ENCODE peak calls at places on chromosomes 5 and 9, in six cellular contexts. W, H, Y, M, K and P are unnamed samples.

GRCh38 chr9:27421567-27421966 is 102.5 kb upstream of the IFNK start:
- DNase-seq in W (no peak), H (no peak), Y (no peak), M (no peak), K (no peak), P (no peak)

GRCh38 chr9:124665391-124666058 is 105.6 kb downstream of the NR6A1 start:
- DNase-seq in W (no peak), H (no peak), Y (peak; percentile 11), M (peak; percentile 29), K (no peak), P (no peak)

GRCh38 chr5:132425009-132425937 is 55.8 kb downstream of the SLC22A5 start:
- DNase-seq in W (no peak), H (peak; percentile 59), Y (peak; percentile 10), M (no peak), K (no peak), P (no peak)

GRCh38 chr5:41071975-41072374 is 833 bp upstream of the MROH2B start:
- DNase-seq in W (no peak), H (no peak), Y (no peak), M (no peak), K (no peak), P (no peak)

GRCh38 chr9:128275198-128276007 is at the start of gene GOLGA2:
- DNase-seq in W (peak; percentile 55), H (peak; percentile 82), Y (peak; percentile 70), M (no peak), K (peak; percentile 53), P (no peak)

GRCh38 chr9:5671711-5672353 is 42.9 kb downstream of the RIC1 start:
- DNase-seq in W (no peak), H (no peak), Y (peak; percentile 19), M (no peak), K (no peak), P (no peak)

GRCh38 chr9:38145526-38146053 is 76.6 kb upstream of the SHB start:
- DNase-seq in W (no peak), H (no peak), Y (no peak), M (no peak), K (no peak), P (no peak)

GRCh38 chr5:179243333-179243732 is 101.9 kb downstream of the ADAMTS2 start:
- DNase-seq in W (no peak), H (peak; percentile 40), Y (peak; percentile 46), M (no peak), K (peak; percentile 8), P (no peak)

GRCh38 chr9:71620806-71621205 is 147.5 kb downstream of the CEMIP2 start:
- DNase-seq in W (no peak), H (no peak), Y (no peak), M (no peak), K (no peak), P (no peak)

GRCh38 chr5:180251141-180251540 is 40.7 kb downstream of the MAPK9 start:
- DNase-seq in W (no peak), H (no peak), Y (no peak), M (no peak), K (no peak), P (no peak)

GRCh38 chr5:180250329-180250728 is 41.3 kb upstream of the RASGEF1C start:
- DNase-seq in W (no peak), H (no peak), Y (no peak), M (no peak), K (no peak), P (no peak)

GRCh38 chr5:180253036-180253824 is 38.7 kb downstream of the MAPK9 start:
- DNase-seq in W (no peak), H (no peak), Y (no peak), M (peak; percentile 44), K (no peak), P (no peak)

GRCh38 chr5:180251887-180252286 is 40.0 kb downstream of the MAPK9 start:
- DNase-seq in W (no peak), H (no peak), Y (no peak), M (no peak), K (no peak), P (no peak)
- H3K9me3 ChIP-seq in W (peaks cover 74% of the 10 kb centered on the region), H (peaks cover 36% of the 10 kb centered on the region), Y (peaks cover 8% of the 10 kb centered on the region), M (peaks cover 93% of the 10 kb centered on the region), K (peaks cover 100% of the 10 kb centered on the region), P (peaks cover 69% of the 10 kb centered on the region)

DNA sequence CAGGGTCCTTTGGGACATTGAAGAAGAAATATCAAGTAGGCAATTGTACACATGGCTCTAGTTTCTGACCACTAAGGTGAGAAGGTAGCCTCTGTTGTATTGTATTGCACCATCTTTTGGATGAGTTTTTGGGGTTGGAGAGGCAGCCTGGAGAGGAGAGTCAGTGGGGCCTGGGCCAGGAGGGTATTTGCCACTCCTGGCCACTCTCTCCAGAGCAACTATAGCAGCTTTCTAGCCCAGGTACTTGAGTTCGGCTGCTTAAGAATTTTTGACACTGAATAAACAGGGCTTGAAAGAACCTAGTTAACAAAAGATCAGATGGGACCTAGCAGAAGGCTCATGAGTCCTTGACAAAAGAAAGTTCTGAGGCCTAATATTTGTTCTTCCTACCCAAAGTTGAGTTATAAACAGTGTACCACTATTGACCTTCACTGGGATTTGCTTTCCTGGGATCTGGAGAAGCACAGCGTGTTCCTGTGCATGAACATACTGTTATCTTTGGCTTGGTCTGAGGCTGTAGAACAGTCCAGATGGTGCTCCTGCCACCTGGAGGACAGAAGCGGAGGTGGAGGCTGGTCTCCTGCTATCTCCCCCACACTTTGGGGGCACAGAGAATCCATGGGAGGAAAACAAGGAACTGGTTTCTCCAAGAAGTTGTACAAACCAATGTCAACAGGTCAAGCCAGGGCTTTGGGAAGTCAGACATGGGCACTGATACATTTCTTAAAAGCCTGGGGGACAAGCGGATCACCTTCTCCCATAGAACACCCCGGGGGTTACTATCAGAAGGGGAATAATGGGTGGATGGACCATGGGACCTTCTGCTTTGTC is 110.4 kb upstream of the LIFR start:
- DNase-seq in W (peak; percentile 57), H (no peak), Y (peak; percentile 71), M (peak; percentile 46), K (peak; percentile 32), P (peak; percentile 68)
- H3K9me3 ChIP-seq in W (no peaks in the 10 kb centered on the region), H (no peaks in the 10 kb centered on the region), Y (no peaks in the 10 kb centered on the region), M (no peaks in the 10 kb centered on the region), K (no peaks in the 10 kb centered on the region), P (no peaks in the 10 kb centered on the region)

GRCh38 chr5:6948562-6948961 is 235.3 kb downstream of the TENT4A start:
- DNase-seq in W (no peak), H (no peak), Y (no peak), M (no peak), K (no peak), P (no peak)

GRCh38 chr5:6949230-6949629 is 236.0 kb downstream of the TENT4A start:
- DNase-seq in W (no peak), H (no peak), Y (no peak), M (no peak), K (no peak), P (no peak)

GRCh38 chr5:6950872-6951271 is 237.6 kb downstream of the TENT4A start:
- DNase-seq in W (no peak), H (no peak), Y (no peak), M (no peak), K (no peak), P (no peak)

DNA sequence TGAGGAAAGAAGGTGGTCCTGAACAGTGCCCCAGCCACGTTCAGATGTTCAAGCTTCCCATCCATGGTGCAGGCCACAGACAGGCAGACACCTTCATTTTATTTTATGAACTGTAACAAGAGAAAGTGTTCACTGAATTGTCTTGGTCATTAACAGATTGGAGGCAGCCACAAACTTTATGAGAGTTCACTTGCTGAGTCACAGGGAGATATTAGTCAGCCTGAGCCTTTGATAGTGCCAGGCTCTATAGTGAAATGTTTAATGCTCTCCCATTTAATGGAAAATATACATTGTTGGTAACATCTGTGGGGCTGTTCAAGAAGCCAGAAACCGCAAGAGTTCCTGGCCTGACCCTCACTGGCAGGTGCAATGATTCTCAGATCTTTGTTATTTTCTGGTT is 237.0 kb downstream of the TENT4A start:
- DNase-seq in W (no peak), H (no peak), Y (no peak), M (no peak), K (no peak), P (no peak)
- H3K9me3 ChIP-seq in W (peaks cover 2% of the 10 kb centered on the region), H (no peaks in the 10 kb centered on the region), Y (no peaks in the 10 kb centered on the region), M (no peaks in the 10 kb centered on the region), K (no peaks in the 10 kb centered on the region), P (no peaks in the 10 kb centered on the region)

GRCh38 chr5:27473300-27474053 is 435.1 kb upstream of the CDH9 start:
- DNase-seq in W (no peak), H (no peak), Y (no peak), M (peak; percentile 43), K (no peak), P (no peak)
- H3K9me3 ChIP-seq in W (peaks cover 9% of the 10 kb centered on the region), H (no peaks in the 10 kb centered on the region), Y (no peaks in the 10 kb centered on the region), M (peaks cover 9% of the 10 kb centered on the region), K (peaks cover 22% of the 10 kb centered on the region), P (peaks cover 24% of the 10 kb centered on the region)

DNA sequence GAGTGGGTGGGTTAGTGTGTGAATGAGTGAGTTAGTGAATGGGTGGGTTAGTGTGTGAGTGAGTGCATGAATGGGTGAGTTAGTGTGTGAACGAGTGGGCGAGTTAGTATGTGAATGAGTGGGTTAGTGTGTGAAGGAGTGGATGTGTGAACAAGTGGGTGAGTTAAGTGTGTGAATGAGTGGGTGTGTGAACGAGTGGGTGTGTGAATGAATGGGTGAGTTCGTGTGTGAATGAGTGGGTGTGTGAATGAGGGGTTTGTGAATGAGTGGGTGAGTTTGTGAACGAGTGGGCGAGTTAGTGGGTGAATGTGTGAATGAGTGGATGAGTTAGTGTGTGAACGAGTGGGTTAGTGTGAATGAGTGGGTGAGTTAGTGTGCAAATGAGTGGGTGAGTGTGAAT is 34.0 kb downstream of the NKD2 start:
- DNase-seq in W (no peak), H (peak; percentile 4), Y (no peak), M (no peak), K (no peak), P (no peak)
- H3K9me3 ChIP-seq in W (peaks cover 9% of the 10 kb centered on the region), H (no peaks in the 10 kb centered on the region), Y (no peaks in the 10 kb centered on the region), M (no peaks in the 10 kb centered on the region), K (no peaks in the 10 kb centered on the region), P (no peaks in the 10 kb centered on the region)